ENCODE peak calls at places on chromosomes 16 and 17, in nine cellular contexts. D is uterus, U is GM23248, O is ascending aorta, Y is sigmoid colon, H is tibial nerve, A is HepG2, M is dorsolateral prefrontal cortex, W is A549. I is an unnamed sample.

GRCh38 chr17:33459078-33459940 is 166.2 kb upstream of the ASIC2 start:
- DNase-seq in D (no peak), U (no peak), O (no peak), Y (no peak), H (no peak), A (no peak), M (no peak), W (no peak), I (no peak)

GRCh38 chr17:69060835-69061234 is at the start of gene ABCA9:
- DNase-seq in D (peak), U (peak), O (no peak), Y (no peak), H (no peak), A (no peak), M (no peak), W (no peak), I (no peak)

GRCh38 chr17:64020068-64020766 is at the start of gene ICAM2:
- DNase-seq in D (peak), U (no peak), O (peak), Y (peak), H (no peak), A (no peak), M (no peak), W (no peak), I (no peak)

GRCh38 chr17:66165537-66166123 is 26.3 kb downstream of the CEP112 start:
- DNase-seq in D (no peak), U (peak), O (no peak), Y (no peak), H (no peak), A (peak), M (no peak), W (peak), I (no peak)

GRCh38 chr17:4003501-4004421 is 39.5 kb upstream of the ATP2A3 start:
- DNase-seq in D (no peak), U (peak), O (peak), Y (peak), H (no peak), A (peak), M (no peak), W (no peak), I (no peak)

GRCh38 chr17:77438241-77439204 is 297.8 kb downstream of the SEC14L1 start:
- DNase-seq in D (no peak), U (no peak), O (no peak), Y (no peak), H (no peak), A (no peak), M (no peak), W (no peak), I (no peak)

GRCh38 chr17:27498615-27499316 is 42.5 kb downstream of the KSR1 start:
- DNase-seq in D (no peak), U (no peak), O (no peak), Y (no peak), H (no peak), A (no peak), M (no peak), W (no peak), I (no peak)

GRCh38 chr16:57062329-57062728 is 30.1 kb upstream of the CPNE2 start:
- DNase-seq in D (no peak), U (no peak), O (no peak), Y (no peak), H (no peak), A (peak), M (no peak), W (no peak), I (no peak)

GRCh38 chr17:72295916-72296315 is 175.1 kb downstream of the SOX9 start:
- DNase-seq in D (no peak), U (no peak), O (no peak), Y (no peak), H (no peak), A (no peak), M (no peak), W (no peak), I (no peak)

GRCh38 chr17:21289175-21289901 is 4.8 kb downstream of the MAP2K3 start:
- DNase-seq in D (no peak), U (peak), O (peak), Y (no peak), H (no peak), A (no peak), M (no peak), W (no peak), I (no peak)

GRCh38 chr17:50212121-50212843 is 10.9 kb upstream of the COL1A1 start:
- DNase-seq in D (peak), U (peak), O (peak), Y (peak), H (peak), A (no peak), M (no peak), W (no peak), I (no peak)

GRCh38 chr17:47145351-47145750 is 43.7 kb downstream of the CDC27 start:
- DNase-seq in D (no peak), U (no peak), O (no peak), Y (no peak), H (no peak), A (no peak), M (no peak), W (no peak), I (no peak)

GRCh38 chr17:80501739-80502577 is 25.6 kb upstream of the NPTX1 start:
- DNase-seq in D (peak), U (peak), O (no peak), Y (peak), H (no peak), A (no peak), M (no peak), W (peak), I (no peak)

GRCh38 chr16:3021449-3022207 is 1.5 kb downstream of the TNFRSF12A start:
- DNase-seq in D (peak), U (peak), O (peak), Y (peak), H (peak), A (peak), M (peak), W (peak), I (peak)

GRCh38 chr16:85259115-85259830 is 147.0 kb upstream of the CIBAR2 start:
- DNase-seq in D (no peak), U (no peak), O (no peak), Y (no peak), H (no peak), A (no peak), M (no peak), W (no peak), I (no peak)

GRCh38 chr17:1752425-1752941 is 9.4 kb upstream of the SERPINF1 start:
- DNase-seq in D (no peak), U (peak), O (no peak), Y (no peak), H (no peak), A (no peak), M (no peak), W (peak), I (no peak)

GRCh38 chr17:50532452-50533024 is at the start of gene EPN3:
- DNase-seq in D (no peak), U (peak), O (no peak), Y (no peak), H (no peak), A (no peak), M (no peak), W (no peak), I (no peak)

GRCh38 chr17:82683534-82683933 is 15.0 kb downstream of the RAB40B start:
- DNase-seq in D (no peak), U (no peak), O (no peak), Y (no peak), H (no peak), A (no peak), M (no peak), W (no peak), I (no peak)

GRCh38 chr17:82685291-82685690 is 13.2 kb downstream of the RAB40B start:
- DNase-seq in D (no peak), U (no peak), O (no peak), Y (no peak), H (no peak), A (no peak), M (no peak), W (no peak), I (no peak)

GRCh38 chr17:82686366-82687324 is 11.9 kb downstream of the RAB40B start:
- DNase-seq in D (no peak), U (no peak), O (no peak), Y (no peak), H (no peak), A (no peak), M (no peak), W (no peak), I (no peak)

GRCh38 chr17:82681547-82681946 is 17.0 kb downstream of the RAB40B start:
- DNase-seq in D (no peak), U (no peak), O (no peak), Y (no peak), H (no peak), A (no peak), M (no peak), W (no peak), I (no peak)

GRCh38 chr17:82684207-82684903 is 14.1 kb downstream of the RAB40B start:
- DNase-seq in D (no peak), U (peak), O (no peak), Y (no peak), H (no peak), A (no peak), M (no peak), W (peak), I (no peak)
- H3K27ac ChIP-seq in D (no peak), U (no peak), O (no peak), Y (no peak), H (no peak), A (no peak), M (peak), W (peak), I (peak)

GRCh38 chr16:10831899-10832886 is 13.6 kb upstream of the TVP23A start:
- DNase-seq in D (no peak), U (no peak), O (no peak), Y (no peak), H (no peak), A (no peak), M (no peak), W (no peak), I (no peak)
- H3K27ac ChIP-seq in D (no peak), U (no peak), O (no peak), Y (no peak), H (no peak), A (no peak), M (no peak), W (no peak), I (no peak)

GRCh38 chr17:75925103-75925502 is 15.7 kb downstream of the FBF1 start:
- DNase-seq in D (no peak), U (no peak), O (no peak), Y (no peak), H (no peak), A (no peak), M (no peak), W (no peak), I (no peak)

GRCh38 chr17:75922173-75922961 is 17.7 kb upstream of the MRPL38 start:
- DNase-seq in D (no peak), U (no peak), O (no peak), Y (no peak), H (no peak), A (no peak), M (no peak), W (no peak), I (no peak)

GRCh38 chr17:75925912-75926311 is 14.9 kb downstream of the FBF1 start:
- DNase-seq in D (no peak), U (no peak), O (no peak), Y (no peak), H (no peak), A (no peak), M (no peak), W (no peak), I (no peak)

GRCh38 chr17:75921596-75921995 is 16.9 kb upstream of the MRPL38 start:
- DNase-seq in D (no peak), U (no peak), O (no peak), Y (no peak), H (no peak), A (no peak), M (no peak), W (no peak), I (no peak)

DNA sequence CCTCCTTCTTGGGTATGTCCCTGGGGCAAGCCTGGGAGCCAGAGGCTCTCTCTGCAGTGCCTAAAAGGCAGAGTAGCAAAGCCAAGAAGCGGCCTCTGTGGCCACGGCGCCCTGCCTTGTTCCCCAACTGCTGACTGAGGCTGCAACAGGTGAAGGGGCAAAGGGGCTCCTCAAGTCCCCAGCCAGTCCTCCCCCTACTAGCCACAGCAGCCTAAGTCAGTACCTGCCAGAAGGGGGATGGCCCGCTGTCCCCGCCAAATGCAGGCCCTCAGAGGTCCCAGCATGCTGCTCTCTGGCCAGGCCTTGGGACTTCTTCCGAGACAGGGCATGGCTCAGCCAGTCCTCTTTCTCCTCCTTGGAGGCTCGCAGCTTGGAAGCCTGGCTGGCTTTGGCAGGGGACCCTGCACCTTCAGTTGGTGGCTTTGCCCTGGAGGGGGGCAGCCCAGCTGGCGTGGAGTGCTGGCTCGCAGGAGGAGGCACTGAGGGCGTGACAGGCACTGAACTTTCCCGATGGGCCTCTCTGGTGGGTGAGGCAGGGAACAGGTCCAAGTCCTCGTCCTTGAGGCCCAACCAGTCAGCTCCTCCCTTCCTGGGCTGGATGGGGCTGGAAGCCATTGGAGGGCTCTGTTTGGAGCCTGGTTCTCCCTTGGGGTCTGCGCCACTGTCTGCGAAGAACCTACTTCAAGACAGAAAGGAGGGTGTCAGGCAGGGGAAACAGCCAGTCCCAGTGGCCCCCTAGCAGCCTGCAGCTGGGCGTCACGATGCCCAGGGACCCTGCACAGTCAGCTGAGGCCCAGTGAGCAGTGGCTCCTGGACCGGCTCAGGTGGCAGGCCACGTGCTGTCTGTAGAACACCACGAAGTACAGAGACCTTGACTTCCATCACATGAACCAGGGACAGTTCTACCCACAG is 17.6 kb downstream of the FBF1 start:
- DNase-seq in D (no peak), U (no peak), O (no peak), Y (no peak), H (no peak), A (no peak), M (no peak), W (no peak), I (no peak)
- H3K27ac ChIP-seq in D (no peak), U (no peak), O (no peak), Y (no peak), H (no peak), A (peak), M (no peak), W (no peak), I (no peak)

GRCh38 chr16:29738514-29738913 is 7.3 kb downstream of the C16orf54 start:
- DNase-seq in D (no peak), U (no peak), O (no peak), Y (no peak), H (no peak), A (no peak), M (no peak), W (no peak), I (no peak)
- H3K27ac ChIP-seq in D (no peak), U (no peak), O (no peak), Y (no peak), H (no peak), A (no peak), M (no peak), W (no peak), I (no peak)

DNA sequence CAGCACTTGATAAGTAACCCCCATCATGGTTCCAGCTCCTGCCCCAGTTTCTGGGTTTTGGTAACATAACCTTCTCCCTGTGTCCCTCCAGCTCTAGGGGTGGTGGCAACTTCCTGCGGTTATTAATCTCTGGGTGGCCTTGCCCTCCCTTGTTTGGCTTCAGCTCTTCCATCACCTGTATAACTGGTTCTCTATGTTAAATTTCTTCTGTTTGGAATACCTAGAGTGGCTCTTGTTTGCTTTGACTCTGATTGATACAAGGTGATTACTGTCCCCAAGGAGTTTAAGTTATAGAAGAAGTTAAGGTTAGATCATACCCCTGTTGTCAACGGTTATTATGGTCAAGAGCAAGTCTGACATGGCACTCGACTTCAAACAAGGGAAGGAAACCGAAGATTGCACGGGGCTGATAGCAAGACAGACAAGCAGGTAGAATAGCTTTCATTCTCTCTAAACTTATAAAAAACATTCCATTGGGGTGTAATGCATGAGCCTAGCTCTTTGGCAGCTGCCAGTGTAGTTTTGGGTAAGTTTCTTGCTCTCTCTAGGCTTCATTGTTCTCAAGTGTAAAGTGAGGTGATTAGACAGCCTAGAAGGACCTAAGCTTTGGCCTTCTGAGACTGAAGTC is 11.0 kb upstream of the CCR7 start:
- DNase-seq in D (no peak), U (no peak), O (no peak), Y (no peak), H (no peak), A (no peak), M (no peak), W (no peak), I (no peak)
- H3K27ac ChIP-seq in D (no peak), U (no peak), O (no peak), Y (no peak), H (no peak), A (no peak), M (no peak), W (no peak), I (no peak)

DNA sequence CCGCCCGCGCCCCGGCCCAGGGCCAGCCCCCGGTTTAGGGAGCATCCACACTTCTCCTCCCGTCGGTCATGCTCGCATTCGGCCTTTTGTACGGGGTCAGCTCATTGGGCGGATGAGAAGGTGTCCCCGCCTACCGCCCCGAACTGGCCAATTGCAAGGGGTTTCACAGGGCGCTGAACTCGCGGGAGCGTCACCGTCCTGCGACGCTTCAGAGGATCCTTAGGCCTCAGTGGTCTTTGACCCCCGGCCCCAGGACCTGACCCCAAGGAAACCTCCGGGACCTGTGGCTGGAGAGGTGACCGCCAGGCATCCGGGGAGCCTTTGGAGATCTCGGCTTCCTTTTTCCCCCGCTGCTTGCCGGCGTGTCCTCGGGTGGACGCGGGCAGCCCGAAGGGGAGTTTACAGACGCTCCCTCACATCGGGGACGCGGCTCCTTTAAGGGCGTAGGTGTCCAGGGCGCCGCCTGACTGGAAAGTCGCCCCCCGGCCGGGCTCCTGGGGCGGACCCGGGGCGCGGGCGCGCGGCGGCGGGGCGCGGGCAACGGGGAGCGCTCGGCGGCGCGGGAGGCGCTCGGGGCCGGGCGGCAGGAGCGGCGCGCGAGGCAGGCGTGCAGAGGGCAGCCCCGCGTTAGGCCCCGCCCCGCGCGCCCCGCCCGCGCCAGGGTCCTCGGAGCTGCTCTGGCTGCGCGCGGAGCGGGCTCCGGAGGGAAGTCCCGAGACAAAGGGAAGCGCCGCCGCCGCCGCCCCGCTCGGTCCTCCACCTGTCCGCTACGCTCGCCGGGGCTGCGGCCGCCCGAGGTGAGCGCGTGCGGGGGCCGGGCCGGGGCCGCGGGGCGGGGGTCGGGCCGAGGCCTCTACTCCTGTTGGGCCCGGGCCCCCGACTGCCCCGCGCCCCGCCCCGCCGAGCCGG is at the start of gene UBE2I:
- DNase-seq in D (peak), U (peak), O (peak), Y (peak), H (peak), A (peak), M (peak), W (peak), I (peak)
- H3K27ac ChIP-seq in D (peak), U (peak), O (peak), Y (peak), H (peak), A (peak), M (peak), W (peak), I (peak)

GRCh38 chr17:59355030-59355694 is 23.7 kb downstream of the YPEL2 start:
- DNase-seq in D (no peak), U (no peak), O (no peak), Y (no peak), H (no peak), A (no peak), M (no peak), W (no peak), I (no peak)
- H3K27ac ChIP-seq in D (peak), U (no peak), O (peak), Y (no peak), H (peak), A (no peak), M (peak), W (no peak), I (peak)

GRCh38 chr16:55765161-55765560 is 67.7 kb downstream of the CES1 start:
- DNase-seq in D (no peak), U (no peak), O (no peak), Y (no peak), H (no peak), A (no peak), M (no peak), W (no peak), I (no peak)

GRCh38 chr16:55756963-55757362 is 75.9 kb downstream of the CES1 start:
- DNase-seq in D (no peak), U (no peak), O (no peak), Y (no peak), H (no peak), A (no peak), M (no peak), W (peak), I (no peak)

GRCh38 chr16:55759983-55760664 is 72.8 kb downstream of the CES1 start:
- DNase-seq in D (no peak), U (peak), O (no peak), Y (no peak), H (no peak), A (peak), M (peak), W (no peak), I (no peak)

GRCh38 chr16:55760665-55761035 is 72.2 kb downstream of the CES1 start:
- DNase-seq in D (no peak), U (peak), O (no peak), Y (no peak), H (peak), A (no peak), M (no peak), W (no peak), I (no peak)
- H3K27ac ChIP-seq in D (no peak), U (no peak), O (no peak), Y (no peak), H (no peak), A (peak), M (no peak), W (no peak), I (no peak)

I was measured in substantia nigra.